ENCODE peak calls at places on chromosomes 2 and 18, in six cellular contexts. Q is amniotic stem cell, U is HFFc6, T is glutamatergic neuron, V is substantia nigra, F is H54. G is an unnamed sample.
A peak's percentile ranks its signal among the peaks of the same experiment; 100 is the strongest.

GRCh38 chr2:238847841-238848565 is at the start of gene TWIST2:
- DNase-seq in Q (peak; percentile 94), U (peak; percentile 97), T (peak; percentile 60), V (no peak), F (peak; percentile 80), G (no peak)

GRCh38 chr18:812673-813404 is 797 bp upstream of the YES1 start:
- DNase-seq in Q (peak; percentile 64), U (peak; percentile 68), T (no peak), V (peak; percentile 46), F (peak; percentile 56), G (peak; percentile 39)

GRCh38 chr2:112884869-112885502 is 26.0 kb upstream of the IL37 start:
- DNase-seq in Q (no peak), U (no peak), T (peak; percentile 58), V (peak; percentile 12), F (peak; percentile 66), G (peak; percentile 49)

GRCh38 chr2:157173740-157174184 is 83.7 kb upstream of the GALNT5 start:
- DNase-seq in Q (peak; percentile 95), U (peak; percentile 98), T (no peak), V (no peak), F (peak; percentile 38), G (no peak)

GRCh38 chr2:37890893-37891495 is 34.1 kb upstream of the RMDN2 start:
- DNase-seq in Q (peak; percentile 35), U (peak; percentile 61), T (peak; percentile 83), V (peak; percentile 34), F (peak; percentile 83), G (peak; percentile 47)

GRCh38 chr18:67639872-67640271 is 123.4 kb upstream of the DSEL start:
- DNase-seq in Q (no peak), U (no peak), T (no peak), V (no peak), F (no peak), G (no peak)

GRCh38 chr2:178422097-178422496 is 28.9 kb downstream of the PRKRA start:
- DNase-seq in Q (no peak), U (no peak), T (no peak), V (no peak), F (no peak), G (no peak)

GRCh38 chr2:178553047-178553446 is 72.8 kb downstream of the PLEKHA3 start:
- DNase-seq in Q (peak; percentile 15), U (peak; percentile 79), T (no peak), V (no peak), F (peak; percentile 31), G (no peak)

GRCh38 chr2:127770973-127771735 is 39.8 kb downstream of the WDR33 start:
- DNase-seq in Q (peak; percentile 2), U (peak; percentile 94), T (no peak), V (no peak), F (peak; percentile 26), G (no peak)

GRCh38 chr2:240884221-240884620 is 11.7 kb downstream of the MAB21L4 start:
- DNase-seq in Q (no peak), U (no peak), T (no peak), V (no peak), F (no peak), G (no peak)

GRCh38 chr2:235314371-235314915 is 179.4 kb upstream of the AGAP1 start:
- DNase-seq in Q (no peak), U (no peak), T (no peak), V (no peak), F (no peak), G (no peak)

GRCh38 chr2:134897932-134898331 is 20.7 kb upstream of the CCNT2 start:
- DNase-seq in Q (no peak), U (no peak), T (no peak), V (no peak), F (no peak), G (no peak)

GRCh38 chr18:36095936-36096519 is 28.7 kb upstream of the RPRD1A start:
- DNase-seq in Q (peak; percentile 55), U (peak; percentile 64), T (no peak), V (no peak), F (peak; percentile 18), G (no peak)

GRCh38 chr18:57918601-57919000 is 115.5 kb upstream of the ATP8B1 start:
- DNase-seq in Q (no peak), U (no peak), T (no peak), V (no peak), F (no peak), G (no peak)

GRCh38 chr2:64348386-64349142 is 105.4 kb upstream of the LGALSL start:
- DNase-seq in Q (peak; percentile 24), U (peak; percentile 20), T (no peak), V (no peak), F (no peak), G (no peak)

GRCh38 chr2:170895023-170895759 is 33.9 kb upstream of the GORASP2 start:
- DNase-seq in Q (no peak), U (no peak), T (no peak), V (no peak), F (no peak), G (no peak)

GRCh38 chr18:37270046-37270665 is 295.4 kb downstream of the CELF4 start:
- DNase-seq in Q (peak; percentile 8), U (peak; percentile 20), T (no peak), V (peak; percentile 15), F (no peak), G (no peak)

GRCh38 chr2:3296182-3296972 is 81.2 kb downstream of the EIPR1 start:
- DNase-seq in Q (no peak), U (no peak), T (no peak), V (no peak), F (no peak), G (no peak)

GRCh38 chr2:150041721-150042450 is 445.6 kb downstream of the RND3 start:
- DNase-seq in Q (no peak), U (peak; percentile 13), T (no peak), V (no peak), F (no peak), G (no peak)

GRCh38 chr18:8140841-8141501 is 468.3 kb upstream of the RAB12 start:
- DNase-seq in Q (no peak), U (peak; percentile 75), T (no peak), V (no peak), F (peak; percentile 34), G (no peak)

GRCh38 chr18:38047820-38048219 is 482.2 kb upstream of the CELF4 start:
- DNase-seq in Q (no peak), U (no peak), T (no peak), V (no peak), F (no peak), G (no peak)

GRCh38 chr2:143692162-143692561 is 562.9 kb downstream of the ARHGAP15 start:
- DNase-seq in Q (no peak), U (no peak), T (no peak), V (no peak), F (no peak), G (no peak)